ENCODE peak calls at places on chromosomes 3 and 15, in eight cellular contexts. B is lung, K is SJSA1, W is right lobe of liver, I is neuronal stem cell, P is cardiac muscle cell, C is kidney, Q is SK-N-SH. M is an unnamed sample. For H3K36me3, the result is how much of the 10 kb centered on the place peaks cover.

GRCh38 chr15:67501177-67501835 is 19.6 kb upstream of the C15orf61 start:
- DNase-seq in B (no peak), K (no peak), W (no peak), I (no peak), P (peak), C (no peak), Q (peak), M (peak)

GRCh38 chr3:73449774-73450173 is 175.0 kb downstream of the PDZRN3 start:
- DNase-seq in B (no peak), K (no peak), W (no peak), I (no peak), P (no peak), C (no peak), Q (no peak), M (no peak)

GRCh38 chr15:95295311-95295710 is 1035.2 kb upstream of the NR2F2 start:
- DNase-seq in B (no peak), K (no peak), W (no peak), I (no peak), P (no peak), C (no peak), Q (no peak), M (no peak)

GRCh38 chr3:3170998-3171397 is 8.5 kb downstream of the CRBN start:
- DNase-seq in B (no peak), K (no peak), W (no peak), I (no peak), P (peak), C (no peak), Q (peak), M (peak)

GRCh38 chr3:133881987-133882825 is 13.5 kb downstream of the RAB6B start:
- DNase-seq in B (no peak), K (peak), W (peak), I (no peak), P (no peak), C (peak), Q (no peak), M (no peak)

GRCh38 chr15:101058735-101059134 is 139.6 kb downstream of the LRRK1 start:
- DNase-seq in B (no peak), K (no peak), W (no peak), I (no peak), P (no peak), C (no peak), Q (no peak), M (no peak)

GRCh38 chr3:128075516-128076464 is 23.6 kb downstream of the SEC61A1 start:
- DNase-seq in B (peak), K (no peak), W (peak), I (peak), P (peak), C (peak), Q (peak), M (peak)

GRCh38 chr15:67807141-67807540 is 18.2 kb upstream of the SKOR1 start:
- DNase-seq in B (no peak), K (no peak), W (peak), I (no peak), P (no peak), C (peak), Q (no peak), M (no peak)

GRCh38 chr3:70000563-70001081 is 1.1 kb downstream of the SAMMSON start:
- DNase-seq in B (no peak), K (no peak), W (no peak), I (peak), P (peak), C (no peak), Q (no peak), M (no peak)

GRCh38 chr3:43583481-43583880 is 38.3 kb downstream of the ANO10 start:
- DNase-seq in B (no peak), K (no peak), W (no peak), I (no peak), P (no peak), C (no peak), Q (peak), M (no peak)

GRCh38 chr3:170523248-170523647 is 62.6 kb downstream of the SLC7A14 start:
- DNase-seq in B (no peak), K (no peak), W (no peak), I (no peak), P (no peak), C (no peak), Q (no peak), M (no peak)

GRCh38 chr3:17623464-17623863 is 119.0 kb downstream of the TBC1D5 start:
- DNase-seq in B (no peak), K (no peak), W (no peak), I (no peak), P (no peak), C (no peak), Q (no peak), M (no peak)

GRCh38 chr3:59817511-59817910 is 767.7 kb upstream of the CFAP20DC start:
- DNase-seq in B (no peak), K (no peak), W (no peak), I (no peak), P (no peak), C (no peak), Q (no peak), M (no peak)

GRCh38 chr15:70062321-70062956 is 35.3 kb downstream of the TLE3 start:
- DNase-seq in B (peak), K (no peak), W (peak), I (no peak), P (peak), C (peak), Q (peak), M (peak)

GRCh38 chr15:70061696-70062270 is 35.9 kb downstream of the TLE3 start:
- DNase-seq in B (no peak), K (no peak), W (no peak), I (no peak), P (no peak), C (no peak), Q (no peak), M (no peak)

GRCh38 chr15:70064441-70064840 is 33.3 kb downstream of the TLE3 start:
- DNase-seq in B (no peak), K (no peak), W (no peak), I (no peak), P (no peak), C (no peak), Q (no peak), M (no peak)

GRCh38 chr15:70063992-70064379 is 33.7 kb downstream of the TLE3 start:
- DNase-seq in B (no peak), K (no peak), W (no peak), I (no peak), P (no peak), C (no peak), Q (no peak), M (no peak)

GRCh38 chr15:70063284-70063991 is 34.3 kb downstream of the TLE3 start:
- DNase-seq in B (no peak), K (no peak), W (no peak), I (no peak), P (no peak), C (no peak), Q (no peak), M (no peak)
- H3K36me3 ChIP-seq in B (half or more), K (half or more), W (under half), I (half or more), P (under half), C (under half), Q (under half), M (half or more)

GRCh38 chr3:122023335-122023734 is 1.3 kb upstream of the ILDR1 start:
- DNase-seq in B (no peak), K (no peak), W (no peak), I (no peak), P (no peak), C (no peak), Q (peak), M (no peak)
- H3K4me3 ChIP-seq in B (no peak), K (no peak), W (no peak), I (no peak), P (no peak), C (no peak), Q (no peak), M (no peak)

GRCh38 chr3:12303998-12304397 is 15.1 kb downstream of the PPARG start:
- DNase-seq in B (no peak), K (no peak), W (no peak), I (no peak), P (no peak), C (no peak), Q (no peak), M (no peak)
- H3K27ac ChIP-seq in B (no peak), K (no peak), W (no peak), I (no peak), P (no peak), C (no peak), Q (peak), M (no peak)

DNA sequence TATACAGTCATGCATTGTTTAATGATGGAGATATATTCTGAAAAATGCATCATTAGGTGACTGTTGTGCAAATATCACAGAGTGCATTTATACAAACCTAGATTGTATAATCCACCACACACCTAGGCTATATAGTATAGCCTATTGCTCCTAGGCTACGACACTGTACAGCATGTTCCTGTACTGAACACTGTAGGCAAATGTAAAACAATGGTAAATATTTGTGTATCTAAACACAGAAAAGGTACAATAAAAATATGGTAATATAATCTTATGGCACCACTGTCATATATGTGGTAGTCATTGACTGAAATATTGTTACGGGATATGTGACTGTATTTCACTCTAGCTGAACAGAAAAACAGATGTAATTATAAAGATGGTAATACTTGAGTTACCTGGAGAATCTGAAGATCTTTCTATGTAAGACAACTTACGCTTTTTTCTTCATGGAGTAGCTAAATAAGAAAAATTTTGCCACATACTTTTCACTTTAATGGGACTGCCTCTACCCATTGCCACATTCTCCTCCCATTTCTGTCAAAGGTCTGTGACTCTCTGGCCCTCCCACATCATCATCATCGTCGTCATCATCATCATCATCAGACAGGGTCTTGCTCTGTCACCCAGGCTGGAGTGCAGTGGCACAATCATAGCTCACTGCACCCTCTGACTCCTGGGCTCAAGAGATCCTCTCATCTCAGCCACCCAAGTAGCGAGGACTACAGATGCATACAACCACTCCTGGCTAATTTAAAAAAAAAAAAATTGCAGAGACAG is 7.2 kb downstream of the PCOLCE2 start:
- DNase-seq in B (no peak), K (no peak), W (no peak), I (no peak), P (no peak), C (no peak), Q (no peak), M (no peak)
- H3K36me3 ChIP-seq in B (under half), K (under half), W (under half), I (under half), P (under half), C (under half), Q (under half), M (under half)

M was measured in A673.